ENCODE peak calls at places on chromosomes 4 and X, in four cellular contexts. V is esophagus squamous epithelium, E is suprapubic skin, I is tibial artery. O is an unnamed sample. For H3K4me1, the result is how much of the 10 kb centered on the place peaks cover.

GRCh38 chr4:37054670-37055069 is 189.9 kb upstream of the NWD2 start:
- DNase-seq in V (no peak), E (no peak), I (no peak), O (no peak)

GRCh38 chr4:3514806-3515421 is 17.3 kb downstream of the LRPAP1 start:
- DNase-seq in V (no peak), E (no peak), I (no peak), O (no peak)

GRCh38 chr4:95532305-95532704 is 16.5 kb downstream of the UNC5C start:
- DNase-seq in V (no peak), E (no peak), I (no peak), O (no peak)

GRCh38 chr4:72094054-72094780 is 62.4 kb downstream of the NPFFR2 start:
- DNase-seq in V (no peak), E (no peak), I (peak), O (no peak)

GRCh38 chrX:123626962-123627361 is 105.9 kb downstream of the THOC2 start:
- DNase-seq in V (no peak), E (no peak), I (no peak), O (no peak)

GRCh38 chr4:35124116-35124515 is 1120.2 kb downstream of the ARAP2 start:
- DNase-seq in V (no peak), E (no peak), I (no peak), O (no peak)

GRCh38 chr4:84750260-84750955 is 167.5 kb downstream of the CDS1 start:
- DNase-seq in V (no peak), E (no peak), I (no peak), O (no peak)

GRCh38 chrX:103549920-103550319 is 30.6 kb upstream of the RAB40A start:
- DNase-seq in V (no peak), E (no peak), I (no peak), O (no peak)

GRCh38 chrX:31679861-31680260 is 608.0 kb upstream of the FTHL17 start:
- DNase-seq in V (no peak), E (no peak), I (no peak), O (no peak)

GRCh38 chr4:680931-681645 is 6.7 kb downstream of the MYL5 start:
- DNase-seq in V (no peak), E (peak), I (peak), O (no peak)

GRCh38 chrX:31500920-31501319 is 429.1 kb upstream of the FTHL17 start:
- DNase-seq in V (no peak), E (no peak), I (no peak), O (no peak)

GRCh38 chr4:151315212-151315886 is 10.1 kb downstream of the SH3D19 start:
- DNase-seq in V (no peak), E (no peak), I (no peak), O (no peak)

GRCh38 chr4:184937745-184938144 is 80.5 kb upstream of the HELT start:
- DNase-seq in V (no peak), E (no peak), I (no peak), O (no peak)

GRCh38 chr4:147109800-147110199 is 164.1 kb upstream of the TTC29 start:
- DNase-seq in V (no peak), E (no peak), I (no peak), O (no peak)

GRCh38 chrX:154526901-154527675 is 11.1 kb upstream of the FAM3A start:
- DNase-seq in V (no peak), E (peak), I (peak), O (no peak)

GRCh38 chr4:98148856-98149255 is 5.6 kb upstream of the STPG2 start:
- DNase-seq in V (no peak), E (no peak), I (no peak), O (no peak)

GRCh38 chr4:168636506-168637176 is 139.8 kb downstream of the PALLD start:
- DNase-seq in V (no peak), E (no peak), I (no peak), O (no peak)

GRCh38 chrX:46325312-46325877 is 219.8 kb downstream of the ZNF674 start:
- DNase-seq in V (no peak), E (no peak), I (no peak), O (no peak)

GRCh38 chr4:160595646-160596045 is 1492.8 kb downstream of the RAPGEF2 start:
- DNase-seq in V (no peak), E (no peak), I (no peak), O (no peak)

GRCh38 chr4:4524364-4524763 is 17.5 kb downstream of the STX18 start:
- DNase-seq in V (no peak), E (no peak), I (no peak), O (no peak)

GRCh38 chr4:81457921-81458520 is 13.7 kb downstream of the RASGEF1B start:
- DNase-seq in V (no peak), E (no peak), I (no peak), O (no peak)

GRCh38 chrX:55026840-55027239 is 3.9 kb downstream of the ALAS2 start:
- DNase-seq in V (no peak), E (no peak), I (no peak), O (no peak)

GRCh38 chrX:70030242-70030823 is 19.4 kb downstream of the AWAT2 start:
- DNase-seq in V (no peak), E (no peak), I (no peak), O (no peak)

GRCh38 chr4:4859010-4859798 is at the start of gene MSX1:
- DNase-seq in V (no peak), E (peak), I (peak), O (peak)

GRCh38 chrX:77432998-77433397 is 14.2 kb upstream of the FGF16 start:
- DNase-seq in V (no peak), E (no peak), I (no peak), O (no peak)

GRCh38 chr4:101039367-101039766 is 308.0 kb downstream of the PPP3CA start:
- DNase-seq in V (no peak), E (no peak), I (no peak), O (no peak)

GRCh38 chrX:46179748-46180147 is 365.5 kb downstream of the ZNF674 start:
- DNase-seq in V (no peak), E (no peak), I (no peak), O (no peak)

GRCh38 chr4:72136429-72136828 is 104.6 kb downstream of the NPFFR2 start:
- DNase-seq in V (no peak), E (no peak), I (no peak), O (no peak)

GRCh38 chr4:140291259-140291658 is 82.2 kb upstream of the SCOC start:
- DNase-seq in V (no peak), E (no peak), I (no peak), O (no peak)

GRCh38 chrX:129777218-129777768 is 2.5 kb upstream of the SASH3 start:
- DNase-seq in V (no peak), E (no peak), I (peak), O (no peak)

GRCh38 chrX:124725467-124725866 is 379.1 kb downstream of the SH2D1A start:
- DNase-seq in V (no peak), E (no peak), I (no peak), O (no peak)

GRCh38 chrX:117325706-117326105 is 790.9 kb downstream of the KLHL13 start:
- DNase-seq in V (no peak), E (no peak), I (no peak), O (no peak)

GRCh38 chrX:21933077-21933476 is 7.4 kb upstream of the SMS start:
- DNase-seq in V (no peak), E (no peak), I (no peak), O (no peak)

GRCh38 chr4:103204114-103204513 is 6.0 kb upstream of the CENPE start:
- DNase-seq in V (no peak), E (no peak), I (no peak), O (no peak)

GRCh38 chr4:72701987-72702819 is 133.2 kb upstream of the ADAMTS3 start:
- DNase-seq in V (no peak), E (no peak), I (peak), O (no peak)

GRCh38 chr4:125445525-125445924 is 130.8 kb downstream of the FAT4 start:
- DNase-seq in V (no peak), E (no peak), I (no peak), O (no peak)

GRCh38 chr4:24476209-24476781 is 108.1 kb downstream of the DHX15 start:
- DNase-seq in V (no peak), E (no peak), I (no peak), O (no peak)

GRCh38 chrX:143873343-143873742 is 10.5 kb upstream of the UBE2NL start:
- DNase-seq in V (no peak), E (no peak), I (no peak), O (no peak)

GRCh38 chr4:138910914-138911336 is 104.7 kb upstream of the NOCT start:
- DNase-seq in V (peak), E (peak), I (peak), O (peak)

GRCh38 chr4:105179539-105180401 is 33.1 kb downstream of the TET2 start:
- DNase-seq in V (no peak), E (no peak), I (no peak), O (no peak)
- H3K4me1 ChIP-seq in V (under half), E (under half), I (under half), O (under half)

DNA sequence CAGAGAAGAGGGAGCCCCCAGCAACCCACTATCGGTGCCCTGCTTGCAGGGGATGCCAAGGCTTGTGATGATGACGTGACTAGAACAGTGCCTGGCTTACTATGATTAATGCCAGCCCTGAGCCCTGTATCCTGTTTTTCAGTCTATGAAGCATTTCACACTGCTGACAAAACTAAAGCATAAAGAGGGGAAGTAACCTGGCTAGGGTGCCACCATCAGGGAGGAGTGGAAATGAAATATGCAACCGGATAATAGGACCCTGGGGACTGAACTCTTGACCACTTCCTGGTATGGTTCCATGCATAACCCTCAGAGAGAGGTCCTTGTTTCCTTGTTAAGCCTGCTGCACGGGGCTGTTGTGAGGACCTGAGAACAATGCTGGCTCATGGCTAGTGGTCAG is 50.3 kb downstream of the MED28 start:
- DNase-seq in V (no peak), E (no peak), I (no peak), O (no peak)
- TF ChIP-seq CTCF in V (no peak), E (no peak), I (no peak), O (no peak)

GRCh38 chr4:32840461-32841189 is 2120.5 kb downstream of the PCDH7 start:
- DNase-seq in V (no peak), E (no peak), I (no peak), O (no peak)
- H3K27ac ChIP-seq in V (no peak), E (no peak), I (no peak), O (no peak)

GRCh38 chrX:11450354-11450753 is 157.1 kb downstream of the AMELX start:
- DNase-seq in V (no peak), E (no peak), I (no peak), O (no peak)
- H3K4me1 ChIP-seq in V (under half), E (under half), I (under half), O (under half)

GRCh38 chr4:28225005-28225404 is 1364.4 kb downstream of the STIM2 start:
- DNase-seq in V (no peak), E (no peak), I (no peak), O (no peak)
- TF ChIP-seq CTCF in V (no peak), E (no peak), I (no peak), O (no peak)

GRCh38 chr4:186790630-186791029 is 67.0 kb upstream of the FAT1 start:
- DNase-seq in V (no peak), E (no peak), I (no peak), O (no peak)
- H3K27ac ChIP-seq in V (no peak), E (no peak), I (no peak), O (no peak)

DNA sequence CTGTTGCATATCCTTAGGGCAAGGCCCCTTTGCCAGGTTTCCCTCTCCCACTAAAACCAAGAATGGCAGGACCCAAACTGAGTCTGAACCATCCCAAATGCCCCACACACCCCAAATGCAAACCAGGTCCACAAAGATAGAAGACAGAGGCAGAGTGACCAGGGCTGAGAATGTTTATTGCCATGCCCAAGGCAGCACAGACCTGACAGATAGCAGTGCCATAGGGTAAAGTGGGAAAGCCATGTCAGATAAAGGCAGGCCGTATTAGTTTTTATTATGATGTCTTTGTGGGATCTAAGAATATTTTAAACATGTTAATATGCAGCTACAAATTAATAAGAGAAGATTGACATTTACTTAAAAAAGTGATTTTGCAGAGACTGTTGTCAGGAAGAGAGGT is 29.6 kb upstream of the MND1 start:
- DNase-seq in V (no peak), E (no peak), I (no peak), O (no peak)
- H3K4me1 ChIP-seq in V (under half), E (under half), I (under half), O (under half)

DNA sequence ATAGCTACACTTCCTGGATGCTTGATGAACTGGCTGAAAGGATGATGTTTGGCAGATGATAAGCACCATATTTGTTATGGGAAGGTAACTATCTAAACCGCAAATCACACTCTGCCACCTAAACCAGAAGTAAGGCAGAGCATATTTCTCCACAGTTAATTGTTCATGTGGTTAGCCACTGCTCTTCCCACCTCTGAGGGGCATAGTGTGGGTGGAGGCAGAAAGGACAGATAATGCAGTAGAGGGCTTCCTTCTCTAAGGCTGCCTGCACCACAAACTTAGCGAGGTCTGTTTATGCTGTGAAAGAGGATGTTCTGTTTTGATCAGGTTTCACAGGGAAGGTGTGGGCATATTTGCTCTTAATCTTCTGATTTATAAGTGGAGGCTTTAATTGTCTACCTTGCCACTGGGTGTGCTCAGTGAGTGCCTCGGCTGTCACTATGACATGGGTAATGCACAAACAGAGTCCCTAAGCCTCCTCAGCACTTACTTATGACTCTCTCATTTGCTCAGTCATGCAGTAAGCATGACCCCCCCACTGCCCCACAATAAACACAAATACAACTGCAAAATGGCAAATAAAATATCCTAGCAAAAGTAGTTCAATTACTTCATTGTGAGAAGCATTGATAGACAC is 401.0 kb downstream of the TMA16 start:
- DNase-seq in V (no peak), E (no peak), I (no peak), O (no peak)
- TF ChIP-seq CTCF in V (no peak), E (no peak), I (no peak), O (no peak)

O was measured in thoracic aorta.